ENCODE peak calls at places on chromosomes 12 and 14, in nine cellular contexts. One of them, this sample, is unnamed.
A peak's percentile ranks its signal among the peaks of the same experiment; 100 is the strongest.

GRCh38 chr14:75222208-75222701 is 45.8 kb upstream of the TMED10 start:
- DNase-seq in anterior cingulate cortex: no peak
- DNase-seq in activated effector memory CD4-positive, alpha-beta T cell treated with anti-CD3 and anti-CD28 coated beads, Interleukin-2, amount 50 U/mL, for 16 hours: no peak
- DNase-seq in NCI-H226: peak; percentile 96
- DNase-seq in foreskin fibroblast: peak; percentile 74
- DNase-seq in GM20000: peak; percentile 51
- DNase-seq in nucleus accumbens: no peak
- DNase-seq in MCF 10A: peak; percentile 94
- DNase-seq in ecto neural progenitor cell: no peak
- DNase-seq in this sample: peak; percentile 85

GRCh38 chr12:62562892-62563291 is 96.3 kb downstream of the MON2 start:
- DNase-seq in ecto neural progenitor cell: no peak
- DNase-seq in GM20000: no peak
- DNase-seq in NCI-H226: peak; percentile 39
- DNase-seq in anterior cingulate cortex: no peak
- DNase-seq in nucleus accumbens: no peak
- DNase-seq in foreskin fibroblast: peak; percentile 28
- DNase-seq in MCF 10A: peak; percentile 26
- DNase-seq in activated effector memory CD4-positive, alpha-beta T cell treated with anti-CD3 and anti-CD28 coated beads, Interleukin-2, amount 50 U/mL, for 16 hours: no peak
- DNase-seq in this sample: peak; percentile 29

GRCh38 chr12:113818833-113819232 is 147.3 kb downstream of the RBM19 start:
- DNase-seq in GM20000: no peak
- DNase-seq in ecto neural progenitor cell: peak; percentile 90
- DNase-seq in activated effector memory CD4-positive, alpha-beta T cell treated with anti-CD3 and anti-CD28 coated beads, Interleukin-2, amount 50 U/mL, for 16 hours: no peak
- DNase-seq in MCF 10A: no peak
- DNase-seq in anterior cingulate cortex: no peak
- DNase-seq in nucleus accumbens: no peak
- DNase-seq in foreskin fibroblast: peak; percentile 34
- DNase-seq in NCI-H226: no peak
- DNase-seq in this sample: no peak

GRCh38 chr12:64781374-64782029 is 22.3 kb upstream of the GNS start:
- DNase-seq in foreskin fibroblast: no peak
- DNase-seq in anterior cingulate cortex: no peak
- DNase-seq in activated effector memory CD4-positive, alpha-beta T cell treated with anti-CD3 and anti-CD28 coated beads, Interleukin-2, amount 50 U/mL, for 16 hours: no peak
- DNase-seq in GM20000: peak; percentile 38
- DNase-seq in nucleus accumbens: no peak
- DNase-seq in ecto neural progenitor cell: no peak
- DNase-seq in NCI-H226: no peak
- DNase-seq in MCF 10A: peak; percentile 51
- DNase-seq in this sample: no peak

GRCh38 chr12:24838531-24838950 is 110.4 kb downstream of the BCAT1 start:
- DNase-seq in nucleus accumbens: no peak
- DNase-seq in foreskin fibroblast: peak; percentile 91
- DNase-seq in ecto neural progenitor cell: no peak
- DNase-seq in anterior cingulate cortex: no peak
- DNase-seq in GM20000: peak; percentile 34
- DNase-seq in activated effector memory CD4-positive, alpha-beta T cell treated with anti-CD3 and anti-CD28 coated beads, Interleukin-2, amount 50 U/mL, for 16 hours: no peak
- DNase-seq in MCF 10A: peak; percentile 79
- DNase-seq in NCI-H226: no peak
- DNase-seq in this sample: peak; percentile 55

GRCh38 chr14:73680821-73681220 is 33.4 kb downstream of the PNMA1 start:
- DNase-seq in MCF 10A: no peak
- DNase-seq in NCI-H226: no peak
- DNase-seq in activated effector memory CD4-positive, alpha-beta T cell treated with anti-CD3 and anti-CD28 coated beads, Interleukin-2, amount 50 U/mL, for 16 hours: no peak
- DNase-seq in ecto neural progenitor cell: no peak
- DNase-seq in nucleus accumbens: no peak
- DNase-seq in anterior cingulate cortex: no peak
- DNase-seq in foreskin fibroblast: no peak
- DNase-seq in GM20000: no peak
- DNase-seq in this sample: no peak

GRCh38 chr14:59870277-59871165 is at the start of gene RTN1:
- DNase-seq in foreskin fibroblast: peak; percentile 75
- DNase-seq in nucleus accumbens: peak; percentile 47
- DNase-seq in MCF 10A: peak; percentile 64
- DNase-seq in ecto neural progenitor cell: peak; percentile 83
- DNase-seq in GM20000: peak; percentile 54
- DNase-seq in activated effector memory CD4-positive, alpha-beta T cell treated with anti-CD3 and anti-CD28 coated beads, Interleukin-2, amount 50 U/mL, for 16 hours: peak; percentile 62
- DNase-seq in anterior cingulate cortex: peak; percentile 74
- DNase-seq in NCI-H226: peak; percentile 27
- DNase-seq in this sample: peak; percentile 2

GRCh38 chr14:79516009-79516408 is 695.3 kb downstream of the DIO2 start:
- DNase-seq in MCF 10A: no peak
- DNase-seq in activated effector memory CD4-positive, alpha-beta T cell treated with anti-CD3 and anti-CD28 coated beads, Interleukin-2, amount 50 U/mL, for 16 hours: no peak
- DNase-seq in GM20000: no peak
- DNase-seq in nucleus accumbens: no peak
- DNase-seq in NCI-H226: no peak
- DNase-seq in anterior cingulate cortex: no peak
- DNase-seq in ecto neural progenitor cell: peak; percentile 52
- DNase-seq in foreskin fibroblast: no peak
- DNase-seq in this sample: no peak

GRCh38 chr12:111766608-111767361 is at the start of gene ALDH2:
- DNase-seq in anterior cingulate cortex: peak; percentile 75
- DNase-seq in nucleus accumbens: peak; percentile 22
- DNase-seq in ecto neural progenitor cell: peak; percentile 95
- DNase-seq in NCI-H226: no peak
- DNase-seq in activated effector memory CD4-positive, alpha-beta T cell treated with anti-CD3 and anti-CD28 coated beads, Interleukin-2, amount 50 U/mL, for 16 hours: peak; percentile 71
- DNase-seq in foreskin fibroblast: peak; percentile 83
- DNase-seq in MCF 10A: no peak
- DNase-seq in GM20000: peak; percentile 70
- DNase-seq in this sample: no peak

GRCh38 chr12:110746550-110746949 is 3.9 kb upstream of the PPP1CC start:
- DNase-seq in foreskin fibroblast: no peak
- DNase-seq in anterior cingulate cortex: no peak
- DNase-seq in GM20000: no peak
- DNase-seq in activated effector memory CD4-positive, alpha-beta T cell treated with anti-CD3 and anti-CD28 coated beads, Interleukin-2, amount 50 U/mL, for 16 hours: peak; percentile 22
- DNase-seq in MCF 10A: no peak
- DNase-seq in nucleus accumbens: no peak
- DNase-seq in ecto neural progenitor cell: no peak
- DNase-seq in NCI-H226: no peak
- DNase-seq in this sample: no peak

This sample was measured in HS-5.